ENCODE peak calls at places on chromosomes 5 and 9, in six cellular contexts. A is GM06990, C is astrocyte of the spinal cord, R is MM.1S, M is epithelial cell of esophagus, P is GM12864. F is an unnamed sample.

GRCh38 chr5:153515269-153515668 is 24.8 kb downstream of the GRIA1 start:
- DNase-seq in A (no peak), C (no peak), R (no peak), M (no peak), P (no peak), F (no peak)

GRCh38 chr5:120769291-120769872 is 305.3 kb downstream of the PRR16 start:
- DNase-seq in A (no peak), C (no peak), R (no peak), M (no peak), P (no peak), F (no peak)

GRCh38 chr5:127907907-127908306 is 175.7 kb upstream of the SLC12A2 start:
- DNase-seq in A (no peak), C (no peak), R (peak; percentile 37), M (no peak), P (no peak), F (peak; percentile 52)

GRCh38 chr9:124676159-124676551 is 95.0 kb downstream of the NR6A1 start:
- DNase-seq in A (no peak), C (no peak), R (no peak), M (no peak), P (no peak), F (no peak)

GRCh38 chr9:694499-695154 is 146.9 kb upstream of the DMRT1 start:
- DNase-seq in A (no peak), C (peak; percentile 84), R (no peak), M (peak; percentile 98), P (no peak), F (no peak)

GRCh38 chr5:60844429-60844890 is 391 bp upstream of the ELOVL7 start:
- DNase-seq in A (no peak), C (no peak), R (no peak), M (peak; percentile 68), P (no peak), F (no peak)

GRCh38 chr5:148912714-148913398 is 86.4 kb downstream of the ADRB2 start:
- DNase-seq in A (no peak), C (peak; percentile 91), R (no peak), M (peak; percentile 100), P (no peak), F (no peak)

GRCh38 chr5:150485770-150486401 is 22.0 kb upstream of the NDST1 start:
- DNase-seq in A (peak; percentile 59), C (no peak), R (no peak), M (no peak), P (no peak), F (no peak)

GRCh38 chr5:172861461-172861860 is 27.4 kb downstream of the ERGIC1 start:
- DNase-seq in A (no peak), C (no peak), R (no peak), M (no peak), P (no peak), F (no peak)

GRCh38 chr5:172858990-172859811 is 25.1 kb downstream of the ERGIC1 start:
- DNase-seq in A (no peak), C (peak; percentile 74), R (no peak), M (no peak), P (no peak), F (no peak)

GRCh38 chr5:172859966-172860365 is 25.9 kb downstream of the ERGIC1 start:
- DNase-seq in A (no peak), C (no peak), R (no peak), M (peak; percentile 48), P (no peak), F (no peak)

GRCh38 chr5:172862165-172862801 is 28.2 kb downstream of the ERGIC1 start:
- DNase-seq in A (no peak), C (no peak), R (no peak), M (no peak), P (no peak), F (no peak)

GRCh38 chr5:172860520-172861443 is 26.7 kb downstream of the ERGIC1 start:
- DNase-seq in A (no peak), C (peak; percentile 65), R (no peak), M (peak; percentile 50), P (no peak), F (no peak)
- H3K4me3 ChIP-seq in A (no peak overlapping the region), C (no peak overlapping the region), R (no peak overlapping the region), M (no peak overlapping the region), P (no peak overlapping the region), F (no peak overlapping the region)

GRCh38 chr9:110784309-110784708 is 115.7 kb downstream of the MUSK start:
- DNase-seq in A (no peak), C (no peak), R (no peak), M (no peak), P (no peak), F (no peak)
- H3K4me3 ChIP-seq in A (no peak overlapping the region), C (no peak overlapping the region), R (no peak overlapping the region), M (no peak overlapping the region), P (no peak overlapping the region), F (no peak overlapping the region)

DNA sequence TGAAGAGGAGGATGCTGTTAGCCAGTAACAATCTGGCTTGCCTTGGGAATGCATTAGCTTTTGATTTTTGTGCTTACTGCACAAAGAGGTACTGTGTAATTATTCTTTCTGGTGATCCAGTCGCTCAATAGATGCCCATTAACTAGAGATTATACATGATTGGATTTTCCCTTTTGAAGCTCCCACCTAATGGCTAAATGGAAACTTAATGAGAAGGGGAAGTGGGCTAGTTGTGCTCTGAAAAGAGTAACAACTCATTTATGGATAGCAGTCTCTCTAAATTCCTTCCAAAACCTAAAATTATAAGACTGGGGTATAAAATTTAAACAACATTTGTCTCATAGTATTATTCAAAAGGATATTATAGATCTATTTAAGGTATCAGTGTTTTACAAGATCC is 91.5 kb downstream of the FBXW11 start:
- DNase-seq in A (no peak), C (no peak), R (no peak), M (no peak), P (no peak), F (no peak)
- H3K4me3 ChIP-seq in A (no peak overlapping the region), C (no peak overlapping the region), R (no peak overlapping the region), M (no peak overlapping the region), P (no peak overlapping the region), F (no peak overlapping the region)

GRCh38 chr9:88075966-88076285 is 62.3 kb downstream of the SPATA31C2 start:
- DNase-seq in A (no peak), C (peak; percentile 37), R (no peak), M (no peak), P (no peak), F (no peak)

GRCh38 chr9:88076286-88077070 is 61.8 kb downstream of the SPATA31C2 start:
- DNase-seq in A (no peak), C (peak; percentile 92), R (peak; percentile 39), M (peak; percentile 85), P (no peak), F (peak; percentile 19)

GRCh38 chr9:88074931-88075330 is 63.3 kb downstream of the SPATA31C2 start:
- DNase-seq in A (no peak), C (no peak), R (no peak), M (no peak), P (no peak), F (no peak)

GRCh38 chr9:88072831-88073365 is 65.4 kb downstream of the SPATA31C2 start:
- DNase-seq in A (no peak), C (no peak), R (no peak), M (no peak), P (no peak), F (no peak)

GRCh38 chr9:88077071-88077617 is 61.1 kb downstream of the SPATA31C2 start:
- DNase-seq in A (no peak), C (no peak), R (no peak), M (no peak), P (no peak), F (no peak)
- H3K4me3 ChIP-seq in A (no peak overlapping the region), C (peak overlapping the region; percentile 51), R (no peak overlapping the region), M (no peak overlapping the region), P (no peak overlapping the region), F (no peak overlapping the region)

DNA sequence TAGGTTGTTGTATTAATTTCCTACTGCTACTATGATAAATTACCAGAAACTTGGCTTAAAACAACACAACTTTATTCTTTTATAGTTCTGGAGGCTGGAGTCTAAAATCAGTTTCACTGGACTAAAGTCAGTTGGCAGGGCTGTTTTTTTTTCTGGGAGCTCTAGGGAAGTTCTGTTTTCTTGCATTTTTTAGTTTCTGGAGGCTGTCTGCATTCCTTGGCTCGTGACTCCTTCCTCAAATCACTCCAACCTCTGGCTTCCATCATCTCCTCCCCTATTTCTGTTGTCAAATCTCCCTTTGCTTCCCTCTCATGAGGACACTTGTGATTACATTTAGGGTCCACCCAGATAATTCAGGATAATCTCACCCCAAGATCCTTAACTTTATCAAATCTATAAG is 51.3 kb upstream of the SUB1 start:
- DNase-seq in A (no peak), C (no peak), R (no peak), M (no peak), P (no peak), F (no peak)
- H3K4me3 ChIP-seq in A (no peak overlapping the region), C (no peak overlapping the region), R (no peak overlapping the region), M (no peak overlapping the region), P (no peak overlapping the region), F (no peak overlapping the region)

DNA sequence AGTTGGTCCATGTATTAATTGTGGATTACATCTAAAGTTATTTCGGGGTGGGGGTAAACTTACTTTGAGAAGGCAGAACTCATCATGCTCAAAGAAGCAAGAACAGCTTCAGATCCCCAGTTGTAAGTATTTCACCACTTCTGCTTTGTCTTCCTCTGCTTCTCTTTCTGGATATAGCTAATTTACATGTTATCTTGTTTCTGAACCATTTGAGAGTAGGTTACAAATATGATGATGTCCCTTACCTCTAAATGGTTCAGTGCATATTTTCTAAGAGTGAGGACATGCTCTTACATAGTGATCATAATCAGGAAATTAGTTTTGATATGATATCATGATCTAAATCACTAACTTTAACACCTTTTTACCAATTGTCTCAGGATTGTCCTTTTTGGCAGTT is 11.9 kb downstream of the TRIO start:
- DNase-seq in A (peak; percentile 61), C (no peak), R (no peak), M (no peak), P (peak; percentile 64), F (no peak)
- H3K4me3 ChIP-seq in A (peak overlapping the region; percentile 34), C (no peak overlapping the region), R (no peak overlapping the region), M (no peak overlapping the region), P (peak overlapping the region; percentile 13), F (no peak overlapping the region)